ENCODE peak calls at places on chromosomes 11 and 22, in eight cellular contexts. One of them, this sample, is unnamed.

GRCh38 chr11:9691865-9692264 is 28.0 kb downstream of the SWAP70 start:
- DNase-seq in Kasumi-1: peak; percentile 60
- DNase-seq in left ventricle myocardium inferior: no peak
- DNase-seq in nucleus accumbens: no peak
- DNase-seq in stimulated activated CD8-positive, alpha-beta memory T cell treated with anti-CD3 and anti-CD28 coated beads, Interleukin-15, amount 100 ng/mL, for 24 hours: no peak
- DNase-seq in stimulated activated CD4-positive, alpha-beta T cell treated with anti-CD3 and anti-CD28 coated beads, TNF-alpha, amount 100 ng/mL, for 48 hours: no peak
- DNase-seq in fibroblast of mammary gland: peak; percentile 69
- DNase-seq in GM12865: no peak
- DNase-seq in this sample: no peak

GRCh38 chr22:37330200-37331033 is 48.1 kb downstream of the CYTH4 start:
- DNase-seq in Kasumi-1: no peak
- DNase-seq in left ventricle myocardium inferior: no peak
- DNase-seq in nucleus accumbens: peak; percentile 69
- DNase-seq in stimulated activated CD8-positive, alpha-beta memory T cell treated with anti-CD3 and anti-CD28 coated beads, Interleukin-15, amount 100 ng/mL, for 24 hours: no peak
- DNase-seq in stimulated activated CD4-positive, alpha-beta T cell treated with anti-CD3 and anti-CD28 coated beads, TNF-alpha, amount 100 ng/mL, for 48 hours: peak; percentile 49
- DNase-seq in fibroblast of mammary gland: peak; percentile 93
- DNase-seq in GM12865: peak; percentile 82
- DNase-seq in this sample: peak; percentile 10

GRCh38 chr11:69012092-69013008 is 696 bp downstream of the MRGPRF start:
- DNase-seq in Kasumi-1: no peak
- DNase-seq in left ventricle myocardium inferior: no peak
- DNase-seq in nucleus accumbens: no peak
- DNase-seq in stimulated activated CD8-positive, alpha-beta memory T cell treated with anti-CD3 and anti-CD28 coated beads, Interleukin-15, amount 100 ng/mL, for 24 hours: no peak
- DNase-seq in stimulated activated CD4-positive, alpha-beta T cell treated with anti-CD3 and anti-CD28 coated beads, TNF-alpha, amount 100 ng/mL, for 48 hours: no peak
- DNase-seq in fibroblast of mammary gland: peak; percentile 56
- DNase-seq in GM12865: no peak
- DNase-seq in this sample: no peak

GRCh38 chr11:108117746-108118371 is 3.5 kb upstream of the ACAT1 start:
- DNase-seq in Kasumi-1: peak; percentile 82
- DNase-seq in left ventricle myocardium inferior: no peak
- DNase-seq in nucleus accumbens: no peak
- DNase-seq in stimulated activated CD8-positive, alpha-beta memory T cell treated with anti-CD3 and anti-CD28 coated beads, Interleukin-15, amount 100 ng/mL, for 24 hours: no peak
- DNase-seq in stimulated activated CD4-positive, alpha-beta T cell treated with anti-CD3 and anti-CD28 coated beads, TNF-alpha, amount 100 ng/mL, for 48 hours: no peak
- DNase-seq in fibroblast of mammary gland: peak; percentile 77
- DNase-seq in GM12865: peak; percentile 62
- DNase-seq in this sample: peak; percentile 38

GRCh38 chr11:44982496-44983062 is 31.9 kb upstream of the TP53I11 start:
- DNase-seq in Kasumi-1: no peak
- DNase-seq in left ventricle myocardium inferior: no peak
- DNase-seq in nucleus accumbens: no peak
- DNase-seq in stimulated activated CD8-positive, alpha-beta memory T cell treated with anti-CD3 and anti-CD28 coated beads, Interleukin-15, amount 100 ng/mL, for 24 hours: no peak
- DNase-seq in stimulated activated CD4-positive, alpha-beta T cell treated with anti-CD3 and anti-CD28 coated beads, TNF-alpha, amount 100 ng/mL, for 48 hours: no peak
- DNase-seq in fibroblast of mammary gland: no peak
- DNase-seq in GM12865: no peak
- DNase-seq in this sample: no peak

GRCh38 chr11:35953081-35953480 is 9.2 kb downstream of the LDLRAD3 start:
- DNase-seq in Kasumi-1: no peak
- DNase-seq in left ventricle myocardium inferior: no peak
- DNase-seq in nucleus accumbens: peak; percentile 48
- DNase-seq in stimulated activated CD8-positive, alpha-beta memory T cell treated with anti-CD3 and anti-CD28 coated beads, Interleukin-15, amount 100 ng/mL, for 24 hours: no peak
- DNase-seq in stimulated activated CD4-positive, alpha-beta T cell treated with anti-CD3 and anti-CD28 coated beads, TNF-alpha, amount 100 ng/mL, for 48 hours: no peak
- DNase-seq in fibroblast of mammary gland: no peak
- DNase-seq in GM12865: no peak
- DNase-seq in this sample: no peak

GRCh38 chr11:13336246-13336873 is 58.8 kb downstream of the BMAL1 start:
- DNase-seq in Kasumi-1: no peak
- DNase-seq in left ventricle myocardium inferior: peak; percentile 25
- DNase-seq in nucleus accumbens: no peak
- DNase-seq in stimulated activated CD8-positive, alpha-beta memory T cell treated with anti-CD3 and anti-CD28 coated beads, Interleukin-15, amount 100 ng/mL, for 24 hours: no peak
- DNase-seq in stimulated activated CD4-positive, alpha-beta T cell treated with anti-CD3 and anti-CD28 coated beads, TNF-alpha, amount 100 ng/mL, for 48 hours: no peak
- DNase-seq in fibroblast of mammary gland: no peak
- DNase-seq in GM12865: no peak
- DNase-seq in this sample: no peak

GRCh38 chr22:26615149-26615548 is 2.7 kb downstream of the CRYBB1 start:
- DNase-seq in Kasumi-1: no peak
- DNase-seq in left ventricle myocardium inferior: no peak
- DNase-seq in nucleus accumbens: no peak
- DNase-seq in stimulated activated CD8-positive, alpha-beta memory T cell treated with anti-CD3 and anti-CD28 coated beads, Interleukin-15, amount 100 ng/mL, for 24 hours: no peak
- DNase-seq in stimulated activated CD4-positive, alpha-beta T cell treated with anti-CD3 and anti-CD28 coated beads, TNF-alpha, amount 100 ng/mL, for 48 hours: no peak
- DNase-seq in fibroblast of mammary gland: no peak
- DNase-seq in GM12865: peak; percentile 83
- DNase-seq in this sample: no peak

GRCh38 chr11:62148271-62148980 is 24.6 kb downstream of the INCENP start:
- DNase-seq in Kasumi-1: no peak
- DNase-seq in left ventricle myocardium inferior: no peak
- DNase-seq in nucleus accumbens: no peak
- DNase-seq in stimulated activated CD8-positive, alpha-beta memory T cell treated with anti-CD3 and anti-CD28 coated beads, Interleukin-15, amount 100 ng/mL, for 24 hours: no peak
- DNase-seq in stimulated activated CD4-positive, alpha-beta T cell treated with anti-CD3 and anti-CD28 coated beads, TNF-alpha, amount 100 ng/mL, for 48 hours: no peak
- DNase-seq in fibroblast of mammary gland: no peak
- DNase-seq in GM12865: no peak
- DNase-seq in this sample: no peak

GRCh38 chr11:118607401-118608267 is at the start of gene PHLDB1:
- DNase-seq in Kasumi-1: peak; percentile 39
- DNase-seq in left ventricle myocardium inferior: peak; percentile 82
- DNase-seq in nucleus accumbens: peak; percentile 93
- DNase-seq in stimulated activated CD8-positive, alpha-beta memory T cell treated with anti-CD3 and anti-CD28 coated beads, Interleukin-15, amount 100 ng/mL, for 24 hours: peak; percentile 9
- DNase-seq in stimulated activated CD4-positive, alpha-beta T cell treated with anti-CD3 and anti-CD28 coated beads, TNF-alpha, amount 100 ng/mL, for 48 hours: peak; percentile 17
- DNase-seq in fibroblast of mammary gland: peak; percentile 80
- DNase-seq in GM12865: peak; percentile 25
- DNase-seq in this sample: peak; percentile 48

GRCh38 chr22:37805878-37806277 is 1.9 kb upstream of the GCAT start:
- DNase-seq in Kasumi-1: no peak
- DNase-seq in left ventricle myocardium inferior: no peak
- DNase-seq in nucleus accumbens: no peak
- DNase-seq in stimulated activated CD8-positive, alpha-beta memory T cell treated with anti-CD3 and anti-CD28 coated beads, Interleukin-15, amount 100 ng/mL, for 24 hours: no peak
- DNase-seq in stimulated activated CD4-positive, alpha-beta T cell treated with anti-CD3 and anti-CD28 coated beads, TNF-alpha, amount 100 ng/mL, for 48 hours: no peak
- DNase-seq in fibroblast of mammary gland: no peak
- DNase-seq in GM12865: no peak
- DNase-seq in this sample: no peak

GRCh38 chr22:31337178-31337577 is 9.0 kb downstream of the PATZ1 start:
- DNase-seq in Kasumi-1: no peak
- DNase-seq in left ventricle myocardium inferior: no peak
- DNase-seq in nucleus accumbens: no peak
- DNase-seq in stimulated activated CD8-positive, alpha-beta memory T cell treated with anti-CD3 and anti-CD28 coated beads, Interleukin-15, amount 100 ng/mL, for 24 hours: no peak
- DNase-seq in stimulated activated CD4-positive, alpha-beta T cell treated with anti-CD3 and anti-CD28 coated beads, TNF-alpha, amount 100 ng/mL, for 48 hours: peak; percentile 21
- DNase-seq in fibroblast of mammary gland: peak; percentile 22
- DNase-seq in GM12865: no peak
- DNase-seq in this sample: no peak

GRCh38 chr11:117872962-117873827 is 3.3 kb downstream of the FXYD6 start:
- DNase-seq in Kasumi-1: no peak
- DNase-seq in left ventricle myocardium inferior: no peak
- DNase-seq in nucleus accumbens: no peak
- DNase-seq in stimulated activated CD8-positive, alpha-beta memory T cell treated with anti-CD3 and anti-CD28 coated beads, Interleukin-15, amount 100 ng/mL, for 24 hours: no peak
- DNase-seq in stimulated activated CD4-positive, alpha-beta T cell treated with anti-CD3 and anti-CD28 coated beads, TNF-alpha, amount 100 ng/mL, for 48 hours: no peak
- DNase-seq in fibroblast of mammary gland: no peak
- DNase-seq in GM12865: no peak
- DNase-seq in this sample: no peak

GRCh38 chr22:44648085-44648820 is 53.8 kb upstream of the PRR5 start:
- DNase-seq in Kasumi-1: no peak
- DNase-seq in left ventricle myocardium inferior: no peak
- DNase-seq in nucleus accumbens: no peak
- DNase-seq in stimulated activated CD8-positive, alpha-beta memory T cell treated with anti-CD3 and anti-CD28 coated beads, Interleukin-15, amount 100 ng/mL, for 24 hours: no peak
- DNase-seq in stimulated activated CD4-positive, alpha-beta T cell treated with anti-CD3 and anti-CD28 coated beads, TNF-alpha, amount 100 ng/mL, for 48 hours: no peak
- DNase-seq in fibroblast of mammary gland: no peak
- DNase-seq in GM12865: no peak
- DNase-seq in this sample: no peak

GRCh38 chr22:30233582-30233981 is 13.0 kb downstream of the LIF start:
- DNase-seq in Kasumi-1: no peak
- DNase-seq in left ventricle myocardium inferior: no peak
- DNase-seq in nucleus accumbens: no peak
- DNase-seq in stimulated activated CD8-positive, alpha-beta memory T cell treated with anti-CD3 and anti-CD28 coated beads, Interleukin-15, amount 100 ng/mL, for 24 hours: no peak
- DNase-seq in stimulated activated CD4-positive, alpha-beta T cell treated with anti-CD3 and anti-CD28 coated beads, TNF-alpha, amount 100 ng/mL, for 48 hours: no peak
- DNase-seq in fibroblast of mammary gland: no peak
- DNase-seq in GM12865: no peak
- DNase-seq in this sample: no peak

GRCh38 chr11:34458566-34458965 is 19.8 kb downstream of the CAT start:
- DNase-seq in Kasumi-1: no peak
- DNase-seq in left ventricle myocardium inferior: no peak
- DNase-seq in nucleus accumbens: no peak
- DNase-seq in stimulated activated CD8-positive, alpha-beta memory T cell treated with anti-CD3 and anti-CD28 coated beads, Interleukin-15, amount 100 ng/mL, for 24 hours: no peak
- DNase-seq in stimulated activated CD4-positive, alpha-beta T cell treated with anti-CD3 and anti-CD28 coated beads, TNF-alpha, amount 100 ng/mL, for 48 hours: no peak
- DNase-seq in fibroblast of mammary gland: no peak
- DNase-seq in GM12865: no peak
- DNase-seq in this sample: no peak

GRCh38 chr22:25880524-25880923 is 138.5 kb downstream of the MYO18B start:
- DNase-seq in Kasumi-1: no peak
- DNase-seq in left ventricle myocardium inferior: no peak
- DNase-seq in nucleus accumbens: no peak
- DNase-seq in stimulated activated CD8-positive, alpha-beta memory T cell treated with anti-CD3 and anti-CD28 coated beads, Interleukin-15, amount 100 ng/mL, for 24 hours: no peak
- DNase-seq in stimulated activated CD4-positive, alpha-beta T cell treated with anti-CD3 and anti-CD28 coated beads, TNF-alpha, amount 100 ng/mL, for 48 hours: no peak
- DNase-seq in fibroblast of mammary gland: no peak
- DNase-seq in GM12865: peak; percentile 58
- DNase-seq in this sample: no peak

GRCh38 chr22:24760708-24761306 is 13.7 kb downstream of the PIWIL3 start:
- DNase-seq in Kasumi-1: no peak
- DNase-seq in left ventricle myocardium inferior: no peak
- DNase-seq in nucleus accumbens: no peak
- DNase-seq in stimulated activated CD8-positive, alpha-beta memory T cell treated with anti-CD3 and anti-CD28 coated beads, Interleukin-15, amount 100 ng/mL, for 24 hours: no peak
- DNase-seq in stimulated activated CD4-positive, alpha-beta T cell treated with anti-CD3 and anti-CD28 coated beads, TNF-alpha, amount 100 ng/mL, for 48 hours: no peak
- DNase-seq in fibroblast of mammary gland: no peak
- DNase-seq in GM12865: no peak
- DNase-seq in this sample: no peak

GRCh38 chr11:122895591-122895990 is 13.0 kb downstream of the JHY start:
- DNase-seq in Kasumi-1: no peak
- DNase-seq in left ventricle myocardium inferior: no peak
- DNase-seq in nucleus accumbens: no peak
- DNase-seq in stimulated activated CD8-positive, alpha-beta memory T cell treated with anti-CD3 and anti-CD28 coated beads, Interleukin-15, amount 100 ng/mL, for 24 hours: no peak
- DNase-seq in stimulated activated CD4-positive, alpha-beta T cell treated with anti-CD3 and anti-CD28 coated beads, TNF-alpha, amount 100 ng/mL, for 48 hours: no peak
- DNase-seq in fibroblast of mammary gland: no peak
- DNase-seq in GM12865: no peak
- DNase-seq in this sample: peak; percentile 85

GRCh38 chr22:41576877-41577276 is 12.8 kb downstream of the PMM1 start:
- DNase-seq in Kasumi-1: peak; percentile 72
- DNase-seq in left ventricle myocardium inferior: peak; percentile 65
- DNase-seq in nucleus accumbens: peak; percentile 11
- DNase-seq in stimulated activated CD8-positive, alpha-beta memory T cell treated with anti-CD3 and anti-CD28 coated beads, Interleukin-15, amount 100 ng/mL, for 24 hours: no peak
- DNase-seq in stimulated activated CD4-positive, alpha-beta T cell treated with anti-CD3 and anti-CD28 coated beads, TNF-alpha, amount 100 ng/mL, for 48 hours: no peak
- DNase-seq in fibroblast of mammary gland: peak; percentile 55
- DNase-seq in GM12865: peak; percentile 64
- DNase-seq in this sample: no peak

GRCh38 chr11:67398661-67399563 is 2.7 kb downstream of the PPP1CA start:
- DNase-seq in Kasumi-1: no peak
- DNase-seq in left ventricle myocardium inferior: no peak
- DNase-seq in nucleus accumbens: no peak
- DNase-seq in stimulated activated CD8-positive, alpha-beta memory T cell treated with anti-CD3 and anti-CD28 coated beads, Interleukin-15, amount 100 ng/mL, for 24 hours: no peak
- DNase-seq in stimulated activated CD4-positive, alpha-beta T cell treated with anti-CD3 and anti-CD28 coated beads, TNF-alpha, amount 100 ng/mL, for 48 hours: no peak
- DNase-seq in fibroblast of mammary gland: no peak
- DNase-seq in GM12865: no peak
- DNase-seq in this sample: no peak

GRCh38 chr11:75342231-75342918 is 9.1 kb downstream of the ARRB1 start:
- DNase-seq in Kasumi-1: no peak
- DNase-seq in left ventricle myocardium inferior: no peak
- DNase-seq in nucleus accumbens: peak; percentile 70
- DNase-seq in stimulated activated CD8-positive, alpha-beta memory T cell treated with anti-CD3 and anti-CD28 coated beads, Interleukin-15, amount 100 ng/mL, for 24 hours: no peak
- DNase-seq in stimulated activated CD4-positive, alpha-beta T cell treated with anti-CD3 and anti-CD28 coated beads, TNF-alpha, amount 100 ng/mL, for 48 hours: no peak
- DNase-seq in fibroblast of mammary gland: no peak
- DNase-seq in GM12865: no peak
- DNase-seq in this sample: no peak

GRCh38 chr22:42233879-42234278 is 36.6 kb downstream of the TCF20 start:
- DNase-seq in Kasumi-1: no peak
- DNase-seq in left ventricle myocardium inferior: no peak
- DNase-seq in nucleus accumbens: no peak
- DNase-seq in stimulated activated CD8-positive, alpha-beta memory T cell treated with anti-CD3 and anti-CD28 coated beads, Interleukin-15, amount 100 ng/mL, for 24 hours: no peak
- DNase-seq in stimulated activated CD4-positive, alpha-beta T cell treated with anti-CD3 and anti-CD28 coated beads, TNF-alpha, amount 100 ng/mL, for 48 hours: no peak
- DNase-seq in fibroblast of mammary gland: no peak
- DNase-seq in GM12865: no peak
- DNase-seq in this sample: no peak

GRCh38 chr22:21866821-21867527 is 471 bp downstream of the MAPK1 start:
- DNase-seq in Kasumi-1: no peak
- DNase-seq in left ventricle myocardium inferior: peak; percentile 26
- DNase-seq in nucleus accumbens: no peak
- DNase-seq in stimulated activated CD8-positive, alpha-beta memory T cell treated with anti-CD3 and anti-CD28 coated beads, Interleukin-15, amount 100 ng/mL, for 24 hours: no peak
- DNase-seq in stimulated activated CD4-positive, alpha-beta T cell treated with anti-CD3 and anti-CD28 coated beads, TNF-alpha, amount 100 ng/mL, for 48 hours: peak; percentile 3
- DNase-seq in fibroblast of mammary gland: no peak
- DNase-seq in GM12865: peak; percentile 30
- DNase-seq in this sample: no peak

GRCh38 chr11:10909141-10909883 is 51.5 kb upstream of the ZBED5 start:
- DNase-seq in Kasumi-1: no peak
- DNase-seq in left ventricle myocardium inferior: no peak
- DNase-seq in nucleus accumbens: no peak
- DNase-seq in stimulated activated CD8-positive, alpha-beta memory T cell treated with anti-CD3 and anti-CD28 coated beads, Interleukin-15, amount 100 ng/mL, for 24 hours: no peak
- DNase-seq in stimulated activated CD4-positive, alpha-beta T cell treated with anti-CD3 and anti-CD28 coated beads, TNF-alpha, amount 100 ng/mL, for 48 hours: no peak
- DNase-seq in fibroblast of mammary gland: peak; percentile 59
- DNase-seq in GM12865: no peak
- DNase-seq in this sample: no peak

GRCh38 chr11:34855754-34856095 is 60.5 kb downstream of the APIP start:
- DNase-seq in Kasumi-1: no peak
- DNase-seq in left ventricle myocardium inferior: no peak
- DNase-seq in nucleus accumbens: no peak
- DNase-seq in stimulated activated CD8-positive, alpha-beta memory T cell treated with anti-CD3 and anti-CD28 coated beads, Interleukin-15, amount 100 ng/mL, for 24 hours: no peak
- DNase-seq in stimulated activated CD4-positive, alpha-beta T cell treated with anti-CD3 and anti-CD28 coated beads, TNF-alpha, amount 100 ng/mL, for 48 hours: no peak
- DNase-seq in fibroblast of mammary gland: peak; percentile 7
- DNase-seq in GM12865: no peak
- DNase-seq in this sample: no peak

GRCh38 chr11:76025817-76026216 is 180.5 kb downstream of the WNT11 start:
- DNase-seq in Kasumi-1: no peak
- DNase-seq in left ventricle myocardium inferior: no peak
- DNase-seq in nucleus accumbens: no peak
- DNase-seq in stimulated activated CD8-positive, alpha-beta memory T cell treated with anti-CD3 and anti-CD28 coated beads, Interleukin-15, amount 100 ng/mL, for 24 hours: no peak
- DNase-seq in stimulated activated CD4-positive, alpha-beta T cell treated with anti-CD3 and anti-CD28 coated beads, TNF-alpha, amount 100 ng/mL, for 48 hours: no peak
- DNase-seq in fibroblast of mammary gland: no peak
- DNase-seq in GM12865: no peak
- DNase-seq in this sample: no peak

GRCh38 chr11:84626256-84626655 is 1000.9 kb downstream of the DLG2 start:
- DNase-seq in Kasumi-1: no peak
- DNase-seq in left ventricle myocardium inferior: no peak
- DNase-seq in nucleus accumbens: no peak
- DNase-seq in stimulated activated CD8-positive, alpha-beta memory T cell treated with anti-CD3 and anti-CD28 coated beads, Interleukin-15, amount 100 ng/mL, for 24 hours: no peak
- DNase-seq in stimulated activated CD4-positive, alpha-beta T cell treated with anti-CD3 and anti-CD28 coated beads, TNF-alpha, amount 100 ng/mL, for 48 hours: no peak
- DNase-seq in fibroblast of mammary gland: peak; percentile 20
- DNase-seq in GM12865: no peak
- DNase-seq in this sample: no peak

GRCh38 chr11:11995601-11996000 is 12.8 kb downstream of the DKK3 start:
- DNase-seq in Kasumi-1: no peak
- DNase-seq in left ventricle myocardium inferior: no peak
- DNase-seq in nucleus accumbens: no peak
- DNase-seq in stimulated activated CD8-positive, alpha-beta memory T cell treated with anti-CD3 and anti-CD28 coated beads, Interleukin-15, amount 100 ng/mL, for 24 hours: no peak
- DNase-seq in stimulated activated CD4-positive, alpha-beta T cell treated with anti-CD3 and anti-CD28 coated beads, TNF-alpha, amount 100 ng/mL, for 48 hours: no peak
- DNase-seq in fibroblast of mammary gland: no peak
- DNase-seq in GM12865: no peak
- DNase-seq in this sample: no peak

GRCh38 chr11:132258865-132259264 is 888.5 kb downstream of the NTM start:
- DNase-seq in Kasumi-1: no peak
- DNase-seq in left ventricle myocardium inferior: no peak
- DNase-seq in nucleus accumbens: no peak
- DNase-seq in stimulated activated CD8-positive, alpha-beta memory T cell treated with anti-CD3 and anti-CD28 coated beads, Interleukin-15, amount 100 ng/mL, for 24 hours: no peak
- DNase-seq in stimulated activated CD4-positive, alpha-beta T cell treated with anti-CD3 and anti-CD28 coated beads, TNF-alpha, amount 100 ng/mL, for 48 hours: no peak
- DNase-seq in fibroblast of mammary gland: no peak
- DNase-seq in GM12865: no peak
- DNase-seq in this sample: no peak

GRCh38 chr11:96263361-96263763 is 79.6 kb downstream of the MAML2 start:
- DNase-seq in Kasumi-1: peak; percentile 63
- DNase-seq in left ventricle myocardium inferior: no peak
- DNase-seq in nucleus accumbens: no peak
- DNase-seq in stimulated activated CD8-positive, alpha-beta memory T cell treated with anti-CD3 and anti-CD28 coated beads, Interleukin-15, amount 100 ng/mL, for 24 hours: no peak
- DNase-seq in stimulated activated CD4-positive, alpha-beta T cell treated with anti-CD3 and anti-CD28 coated beads, TNF-alpha, amount 100 ng/mL, for 48 hours: no peak
- DNase-seq in fibroblast of mammary gland: peak; percentile 90
- DNase-seq in GM12865: no peak
- DNase-seq in this sample: no peak

GRCh38 chr22:19810381-19811141 is 44.1 kb downstream of the GNB1L start:
- DNase-seq in Kasumi-1: no peak
- DNase-seq in left ventricle myocardium inferior: no peak
- DNase-seq in nucleus accumbens: no peak
- DNase-seq in stimulated activated CD8-positive, alpha-beta memory T cell treated with anti-CD3 and anti-CD28 coated beads, Interleukin-15, amount 100 ng/mL, for 24 hours: no peak
- DNase-seq in stimulated activated CD4-positive, alpha-beta T cell treated with anti-CD3 and anti-CD28 coated beads, TNF-alpha, amount 100 ng/mL, for 48 hours: no peak
- DNase-seq in fibroblast of mammary gland: peak; percentile 92
- DNase-seq in GM12865: no peak
- DNase-seq in this sample: no peak

GRCh38 chr11:107651672-107652071 is 60.2 kb downstream of the SLN start:
- DNase-seq in Kasumi-1: peak; percentile 23
- DNase-seq in left ventricle myocardium inferior: no peak
- DNase-seq in nucleus accumbens: no peak
- DNase-seq in stimulated activated CD8-positive, alpha-beta memory T cell treated with anti-CD3 and anti-CD28 coated beads, Interleukin-15, amount 100 ng/mL, for 24 hours: no peak
- DNase-seq in stimulated activated CD4-positive, alpha-beta T cell treated with anti-CD3 and anti-CD28 coated beads, TNF-alpha, amount 100 ng/mL, for 48 hours: no peak
- DNase-seq in fibroblast of mammary gland: peak; percentile 7
- DNase-seq in GM12865: no peak
- DNase-seq in this sample: no peak

GRCh38 chr11:69810289-69811118 is 8.7 kb downstream of the FGF3 start:
- DNase-seq in Kasumi-1: no peak
- DNase-seq in left ventricle myocardium inferior: no peak
- DNase-seq in nucleus accumbens: no peak
- DNase-seq in stimulated activated CD8-positive, alpha-beta memory T cell treated with anti-CD3 and anti-CD28 coated beads, Interleukin-15, amount 100 ng/mL, for 24 hours: no peak
- DNase-seq in stimulated activated CD4-positive, alpha-beta T cell treated with anti-CD3 and anti-CD28 coated beads, TNF-alpha, amount 100 ng/mL, for 48 hours: no peak
- DNase-seq in fibroblast of mammary gland: no peak
- DNase-seq in GM12865: no peak
- DNase-seq in this sample: no peak